ENCODE peak calls at places on chromosomes 6 and 20, in four cellular contexts. H is retina, Y is amniotic epithelial cell, O is ELR. X is an unnamed sample.

GRCh38 chr6:78605909-78606446 is 261.4 kb upstream of the IRAK1BP1 start:
- DNase-seq in Y (peak), O (peak), H (no peak), X (no peak)

GRCh38 chr6:26026833-26027490 is 60.3 kb upstream of the HFE start:
- DNase-seq in Y (peak), O (peak), H (peak), X (peak)

GRCh38 chr6:34182751-34183531 is 37.1 kb upstream of the GRM4 start:
- DNase-seq in H (no peak), Y (no peak), O (peak), X (no peak)

GRCh38 chr6:169793408-169793807 is 42.0 kb downstream of the ERMARD start:
- DNase-seq in H (no peak), Y (no peak), O (no peak), X (no peak)

GRCh38 chr6:11592289-11592906 is 54.8 kb downstream of the TMEM170B start:
- DNase-seq in O (no peak), H (no peak), Y (peak), X (no peak)

GRCh38 chr6:129253731-129254130 is 370.8 kb downstream of the LAMA2 start:
- DNase-seq in Y (no peak), H (no peak), O (no peak), X (no peak)

GRCh38 chr20:40744072-40744471 is 55.0 kb upstream of the MAFB start:
- DNase-seq in H (no peak), O (no peak), Y (no peak), X (peak)

GRCh38 chr6:26064619-26065257 is 22.5 kb upstream of the HFE start:
- DNase-seq in H (peak), Y (peak), O (peak), X (no peak)

GRCh38 chr6:21241231-21242130 is 352.1 kb upstream of the SOX4 start:
- DNase-seq in H (no peak), O (no peak), Y (no peak), X (no peak)

GRCh38 chr20:34525709-34526416 is 9.6 kb downstream of the DYNLRB1 start:
- DNase-seq in Y (peak), O (peak), H (no peak), X (no peak)

GRCh38 chr6:121382467-121383121 is 48.3 kb upstream of the TBC1D32 start:
- DNase-seq in Y (no peak), O (peak), H (no peak), X (no peak)

GRCh38 chr20:23205656-23206055 is 119.5 kb upstream of the CD93 start:
- DNase-seq in H (peak), O (no peak), Y (peak), X (peak)

GRCh38 chr20:34085544-34086040 is 26.5 kb downstream of the EIF2S2 start:
- DNase-seq in H (no peak), Y (no peak), O (no peak), X (no peak)

GRCh38 chr20:46268131-46268611 is 40.1 kb downstream of the CDH22 start:
- DNase-seq in O (no peak), H (peak), Y (no peak), X (peak)

GRCh38 chr6:1703091-1703855 is 93.6 kb downstream of the FOXC1 start:
- DNase-seq in H (no peak), O (no peak), Y (no peak), X (no peak)

GRCh38 chr6:81985191-81985590 is 232.7 kb upstream of the TENT5A start:
- DNase-seq in O (peak), Y (no peak), H (no peak), X (no peak)

GRCh38 chr6:156686429-156686939 is 90.7 kb upstream of the ARID1B start:
- DNase-seq in Y (peak), O (peak), H (peak), X (peak)

GRCh38 chr20:41141153-41141815 is 3.9 kb downstream of the PLCG1 start:
- DNase-seq in Y (peak), O (peak), H (peak), X (no peak)

GRCh38 chr20:17676942-17677341 is 5.1 kb downstream of the RRBP1 start:
- DNase-seq in Y (peak), H (no peak), O (no peak), X (no peak)

GRCh38 chr20:61673152-61673551 is 392.5 kb downstream of the TAF4 start:
- DNase-seq in H (no peak), Y (no peak), O (no peak), X (no peak)

GRCh38 chr6:110625883-110626282 is 149.5 kb upstream of the SLC22A16 start:
- DNase-seq in Y (peak), O (peak), H (no peak), X (no peak)

GRCh38 chr6:148657053-148657452 is 89.8 kb upstream of the UST start:
- DNase-seq in Y (peak), H (no peak), O (peak), X (no peak)

GRCh38 chr6:93550551-93551276 is 131.4 kb upstream of the EPHA7 start:
- DNase-seq in Y (peak), H (no peak), O (no peak), X (no peak)

GRCh38 chr6:43950206-43950605 is 177.0 kb downstream of the MRPL14 start:
- DNase-seq in O (no peak), Y (no peak), H (no peak), X (no peak)

GRCh38 chr6:38349795-38350194 is 289.9 kb downstream of the BTBD9 start:
- DNase-seq in O (no peak), Y (peak), H (no peak), X (no peak)

GRCh38 chr6:97978855-97979271 is 695.8 kb upstream of the MMS22L start:
- DNase-seq in Y (no peak), O (peak), H (no peak), X (peak)

X was measured in glutamatergic neuron.